ENCODE peak calls at places on chromosomes 7 and 10, in eight cellular contexts. P is AG09309, R is psoas muscle, V is GM13977, F is GM20000, Q is HCT116, C is PC-3, T is testis. N is an unnamed sample.

GRCh38 chr7:104986623-104987259 is 27.3 kb upstream of the KMT2E start:
- DNase-seq in P (no peak), R (no peak), V (no peak), F (no peak), Q (no peak), C (no peak), T (no peak), N (no peak)

GRCh38 chr7:135414850-135415439 is 95.0 kb downstream of the CNOT4 start:
- DNase-seq in P (peak), R (no peak), V (no peak), F (peak), Q (peak), C (peak), T (peak), N (peak)

GRCh38 chr10:54009672-54010071 is 791.4 kb downstream of the PCDH15 start:
- DNase-seq in P (no peak), R (no peak), V (no peak), F (no peak), Q (no peak), C (no peak), T (no peak), N (no peak)

GRCh38 chr7:4602905-4603842 is 78.9 kb upstream of the FOXK1 start:
- DNase-seq in P (no peak), R (no peak), V (no peak), F (no peak), Q (no peak), C (no peak), T (peak), N (no peak)

GRCh38 chr7:34430456-34430855 is 227.6 kb upstream of the NPSR1 start:
- DNase-seq in P (peak), R (no peak), V (peak), F (peak), Q (peak), C (peak), T (peak), N (peak)

GRCh38 chr10:15068802-15069201 is 19.8 kb downstream of the ACBD7 start:
- DNase-seq in P (peak), R (no peak), V (no peak), F (no peak), Q (no peak), C (no peak), T (no peak), N (no peak)

GRCh38 chr7:80078159-80078731 is 56.4 kb upstream of the GNAI1 start:
- DNase-seq in P (no peak), R (no peak), V (no peak), F (no peak), Q (no peak), C (peak), T (no peak), N (no peak)

GRCh38 chr10:77296534-77297369 is 340.9 kb downstream of the KCNMA1 start:
- DNase-seq in P (no peak), R (no peak), V (no peak), F (no peak), Q (no peak), C (no peak), T (no peak), N (no peak)

GRCh38 chr7:133185512-133185911 is 67.4 kb upstream of the EXOC4 start:
- DNase-seq in P (no peak), R (no peak), V (no peak), F (no peak), Q (no peak), C (no peak), T (no peak), N (no peak)

GRCh38 chr10:72802291-72803118 is 91.0 kb upstream of the OIT3 start:
- DNase-seq in P (no peak), R (no peak), V (peak), F (peak), Q (no peak), C (peak), T (no peak), N (no peak)

GRCh38 chr7:146736446-146737190 is 620.0 kb downstream of the CNTNAP2 start:
- DNase-seq in P (no peak), R (no peak), V (no peak), F (no peak), Q (no peak), C (peak), T (no peak), N (no peak)
- TF ChIP-seq CTCF in P (no peak), R (no peak), V (no peak), F (no peak), Q (no peak), C (peak), T (no peak), N (no peak)

DNA sequence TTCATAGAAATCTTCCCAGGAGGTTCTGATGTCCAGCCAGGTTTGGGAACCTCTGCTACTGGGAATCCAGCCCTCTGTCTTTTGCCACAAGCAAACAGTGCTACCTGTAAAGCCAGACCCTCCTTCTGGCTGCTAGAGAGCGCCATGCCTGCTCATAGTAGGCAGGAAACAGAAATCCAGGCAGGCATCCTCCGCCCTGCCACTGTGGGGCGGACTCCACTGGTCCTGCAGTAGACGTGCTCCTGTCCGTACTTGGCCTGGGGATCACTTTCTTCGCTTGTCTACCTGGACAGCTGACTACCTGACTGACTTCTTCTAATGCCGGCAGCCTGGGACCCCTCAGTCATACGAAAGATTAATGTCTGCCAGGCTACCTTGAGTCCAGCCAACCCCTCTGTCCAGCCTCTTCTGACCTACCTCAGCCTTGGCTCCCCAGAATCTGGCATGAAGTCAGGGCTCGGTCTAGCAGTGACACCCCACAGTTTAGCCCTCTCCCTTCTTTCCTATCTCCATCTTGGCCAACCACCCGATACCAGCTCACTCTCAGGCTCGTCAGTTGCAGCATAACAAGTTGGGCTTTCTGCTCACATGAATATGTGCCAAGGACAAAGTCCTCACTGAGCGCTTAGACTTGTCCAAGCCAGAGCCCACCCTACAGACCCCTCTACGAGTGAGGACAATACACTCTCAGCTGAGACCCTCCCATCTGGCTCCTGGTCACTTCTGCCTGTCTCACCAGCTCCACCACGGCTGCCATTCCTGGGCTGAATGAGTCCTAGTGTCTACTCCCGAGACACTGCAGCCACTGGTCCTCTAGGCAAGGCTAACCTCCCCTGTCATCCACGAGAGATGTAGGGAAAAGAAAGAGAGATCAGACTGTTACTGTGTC is 43.9 kb upstream of the OPALIN start:
- DNase-seq in P (no peak), R (no peak), V (no peak), F (no peak), Q (no peak), C (no peak), T (no peak), N (no peak)
- TF ChIP-seq CTCF in P (no peak), R (no peak), V (no peak), F (no peak), Q (no peak), C (no peak), T (no peak), N (no peak)

DNA sequence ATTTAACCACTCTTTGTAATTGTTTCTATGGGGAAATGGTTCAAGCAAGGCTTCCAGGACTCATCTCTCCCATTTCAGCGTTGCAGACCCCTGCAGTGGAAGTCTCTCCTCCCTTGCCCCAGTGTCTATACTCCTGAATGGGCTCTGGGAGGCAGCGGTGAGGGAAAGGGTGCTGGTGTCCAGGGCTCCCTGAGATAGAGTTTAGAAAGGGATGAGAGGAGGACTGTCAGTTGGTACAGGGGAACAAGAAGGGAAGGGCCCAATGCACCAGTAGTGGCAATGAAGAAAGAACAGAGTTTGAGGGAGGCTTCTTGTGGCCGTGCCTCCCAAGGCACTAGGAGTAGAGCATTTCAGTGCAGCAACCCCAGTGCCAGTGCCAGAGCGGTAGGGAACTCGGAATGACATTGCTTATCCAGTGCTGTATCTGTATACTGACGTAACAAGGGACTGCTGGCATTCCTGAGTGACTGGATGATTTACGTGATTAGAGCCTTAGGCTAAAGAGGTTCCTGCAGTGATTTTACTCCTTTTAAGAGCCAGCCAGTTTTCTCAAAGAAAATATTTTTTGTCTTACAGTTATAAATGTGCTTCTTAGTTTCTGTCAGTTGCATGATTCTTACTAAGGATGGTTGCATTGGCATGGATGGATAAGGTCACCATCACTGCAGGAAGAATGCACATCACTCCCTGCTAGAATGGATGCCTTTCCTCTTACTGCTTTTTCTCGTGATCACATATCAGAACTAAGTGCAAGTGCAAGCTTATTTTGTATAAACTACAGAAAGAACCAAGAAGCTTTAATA is 28.0 kb downstream of the PRPF18 start:
- DNase-seq in P (peak), R (no peak), V (no peak), F (no peak), Q (no peak), C (peak), T (no peak), N (no peak)
- TF ChIP-seq CTCF in P (no peak), R (no peak), V (no peak), F (no peak), Q (no peak), C (no peak), T (no peak), N (peak)

GRCh38 chr7:29091722-29092121 is 54.6 kb downstream of the CPVL start:
- DNase-seq in P (no peak), R (no peak), V (peak), F (peak), Q (no peak), C (no peak), T (no peak), N (no peak)
- TF ChIP-seq CTCF in P (no peak), R (peak), V (no peak), F (no peak), Q (no peak), C (no peak), T (no peak), N (peak)

GRCh38 chr10:128087146-128087883 is 38.9 kb downstream of the MKI67 start:
- DNase-seq in P (no peak), R (no peak), V (no peak), F (no peak), Q (no peak), C (no peak), T (no peak), N (no peak)
- TF ChIP-seq CTCF in P (no peak), R (no peak), V (no peak), F (no peak), Q (peak), C (no peak), T (no peak), N (no peak)

DNA sequence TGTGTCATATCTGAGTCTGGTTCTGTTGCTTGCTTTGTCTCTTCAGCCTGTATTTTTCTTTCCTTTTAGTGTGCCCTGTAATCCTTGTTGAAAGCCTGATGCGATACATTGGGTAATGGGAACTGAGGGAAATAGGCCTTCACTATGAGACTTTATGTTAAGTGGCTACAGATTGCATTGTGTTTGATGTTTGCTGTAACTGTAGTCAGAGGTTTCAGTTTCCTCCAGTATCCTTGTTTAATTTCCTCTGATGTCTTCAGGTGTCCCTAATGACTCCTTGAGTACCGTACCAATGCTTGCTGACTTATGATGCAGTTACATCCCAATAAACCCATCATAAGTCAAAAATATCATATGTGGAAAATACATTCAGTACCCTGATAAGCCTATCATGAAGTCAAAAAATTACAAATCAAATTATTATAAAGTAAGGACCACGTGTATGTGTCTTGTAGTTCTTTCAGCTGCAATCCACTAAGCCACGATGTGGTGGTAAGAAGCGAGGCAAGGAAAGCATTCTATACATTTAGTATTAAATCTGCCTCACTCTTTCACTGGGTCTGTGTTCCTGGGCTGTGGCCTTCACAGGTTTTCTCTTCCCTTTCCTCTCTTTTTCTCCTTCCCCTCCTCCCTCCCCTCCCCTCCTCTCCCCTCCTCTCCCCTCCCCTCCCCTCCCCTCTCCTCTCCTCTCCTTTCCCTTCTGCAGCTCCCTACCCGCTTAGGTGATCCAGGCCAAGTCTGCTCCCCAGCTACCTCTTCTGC is 13.3 kb upstream of the GIMAP6 start:
- DNase-seq in P (no peak), R (no peak), V (no peak), F (no peak), Q (no peak), C (no peak), T (no peak), N (no peak)
- TF ChIP-seq CTCF in P (no peak), R (no peak), V (no peak), F (no peak), Q (no peak), C (no peak), T (no peak), N (no peak)

DNA sequence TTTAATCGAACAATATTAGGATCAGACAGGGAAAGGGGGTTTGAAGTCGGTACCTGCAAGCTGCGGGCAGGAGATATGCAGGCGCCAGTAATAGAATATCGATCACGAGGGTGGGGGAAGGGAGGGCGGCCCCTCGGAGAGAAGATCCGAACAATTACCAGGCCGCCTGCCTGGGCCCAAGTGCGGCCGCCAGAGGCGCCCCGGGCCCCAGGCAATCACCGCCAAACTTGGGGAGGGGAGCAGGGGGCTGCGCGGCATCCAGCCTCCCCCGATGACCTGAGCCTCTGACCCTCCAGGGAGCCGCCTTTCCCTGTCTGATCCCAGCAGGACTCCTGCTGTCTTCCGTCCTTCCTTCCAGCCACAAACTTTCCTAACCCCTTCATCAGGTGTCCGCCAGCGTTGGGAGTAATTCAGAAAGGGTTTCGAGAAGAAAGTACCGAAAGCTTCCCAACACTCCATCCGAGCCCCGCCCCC is 1.1 kb downstream of the NKX1-2 start:
- DNase-seq in P (no peak), R (no peak), V (no peak), F (no peak), Q (no peak), C (no peak), T (no peak), N (no peak)
- TF ChIP-seq CTCF in P (no peak), R (no peak), V (no peak), F (no peak), Q (no peak), C (no peak), T (no peak), N (no peak)

GRCh38 chr10:84497978-84498377 is 169.6 kb downstream of the CCSER2 start:
- DNase-seq in P (no peak), R (no peak), V (no peak), F (no peak), Q (no peak), C (peak), T (no peak), N (no peak)
- TF ChIP-seq CTCF in P (no peak), R (no peak), V (no peak), F (no peak), Q (no peak), C (no peak), T (no peak), N (no peak)